ENCODE peak calls at places on chromosomes 4 and X, in eight cellular contexts. P is testis, G is tibial nerve, F is body of pancreas, E is uterus, L is heart left ventricle, V is stomach, M is thyroid gland. C is an unnamed sample.

GRCh38 chr4:133275246-133275645 is 126.2 kb downstream of the PCDH10 start:
- DNase-seq in P (no peak), G (no peak), F (no peak), E (no peak), L (no peak), V (no peak), M (no peak), C (no peak)

GRCh38 chr4:10180927-10181744 is 64.5 kb upstream of the WDR1 start:
- DNase-seq in P (no peak), G (no peak), F (no peak), E (no peak), L (no peak), V (no peak), M (no peak), C (no peak)

GRCh38 chr4:78058591-78059523 is 1.7 kb downstream of the FRAS1 start:
- DNase-seq in P (peak; percentile 31), G (no peak), F (peak; percentile 61), E (peak; percentile 17), L (peak; percentile 49), V (peak; percentile 51), M (peak; percentile 74), C (peak; percentile 50)

GRCh38 chr4:109276482-109277095 is 25.9 kb downstream of the COL25A1 start:
- DNase-seq in P (no peak), G (no peak), F (no peak), E (no peak), L (no peak), V (no peak), M (no peak), C (no peak)

GRCh38 chrX:41475166-41475565 is 28.0 kb downstream of the NYX start:
- DNase-seq in P (no peak), G (no peak), F (no peak), E (no peak), L (no peak), V (no peak), M (no peak), C (no peak)

GRCh38 chrX:17590892-17591740 is 146.2 kb upstream of the SCML1 start:
- DNase-seq in P (peak; percentile 71), G (peak; percentile 29), F (peak; percentile 65), E (peak; percentile 71), L (peak; percentile 44), V (peak; percentile 65), M (peak; percentile 66), C (peak; percentile 26)

GRCh38 chrX:9595131-9595530 is 130.3 kb downstream of the TBL1X start:
- DNase-seq in P (no peak), G (no peak), F (no peak), E (no peak), L (no peak), V (no peak), M (no peak), C (no peak)

GRCh38 chr4:78481180-78481579 is 70.4 kb upstream of the ANXA3 start:
- DNase-seq in P (no peak), G (no peak), F (no peak), E (no peak), L (no peak), V (no peak), M (no peak), C (no peak)

GRCh38 chr4:112523764-112524505 is 8.0 kb upstream of the NEUROG2 start:
- DNase-seq in P (peak; percentile 65), G (no peak), F (peak; percentile 87), E (no peak), L (peak; percentile 46), V (peak; percentile 60), M (peak; percentile 64), C (no peak)

GRCh38 chr4:91936301-91936700 is 367.5 kb upstream of the GRID2 start:
- DNase-seq in P (peak; percentile 32), G (no peak), F (no peak), E (no peak), L (no peak), V (no peak), M (peak; percentile 13), C (no peak)

GRCh38 chrX:69093960-69094935 is 71.0 kb downstream of the PJA1 start:
- DNase-seq in P (peak; percentile 63), G (peak; percentile 33), F (peak; percentile 67), E (peak; percentile 66), L (peak; percentile 31), V (peak; percentile 48), M (peak; percentile 51), C (peak; percentile 8)

GRCh38 chr4:38994135-38994534 is 38.1 kb downstream of the TMEM156 start:
- DNase-seq in P (no peak), G (no peak), F (no peak), E (no peak), L (no peak), V (no peak), M (no peak), C (no peak)

GRCh38 chr4:125315571-125316390 is 1.0 kb downstream of the FAT4 start:
- DNase-seq in P (peak; percentile 57), G (no peak), F (peak; percentile 46), E (peak; percentile 33), L (peak; percentile 64), V (peak; percentile 31), M (peak; percentile 57), C (peak; percentile 12)

GRCh38 chr4:6541789-6542188 is 33.2 kb upstream of the MAN2B2 start:
- DNase-seq in P (no peak), G (no peak), F (no peak), E (no peak), L (no peak), V (no peak), M (no peak), C (no peak)

GRCh38 chr4:164464313-164464712 is 289.6 kb upstream of the SMIM31 start:
- DNase-seq in P (no peak), G (no peak), F (no peak), E (no peak), L (no peak), V (no peak), M (no peak), C (no peak)

GRCh38 chr4:79852305-79852730 is 220.7 kb downstream of the ANTXR2 start:
- DNase-seq in P (no peak), G (no peak), F (peak; percentile 6), E (peak; percentile 23), L (peak; percentile 24), V (no peak), M (peak; percentile 1), C (no peak)

GRCh38 chr4:119299221-119300071 is 22.5 kb downstream of the FABP2 start:
- DNase-seq in P (no peak), G (no peak), F (no peak), E (no peak), L (no peak), V (no peak), M (no peak), C (no peak)

GRCh38 chr4:42915484-42915883 is 23.0 kb downstream of the GRXCR1 start:
- DNase-seq in P (no peak), G (no peak), F (no peak), E (no peak), L (no peak), V (no peak), M (no peak), C (no peak)

GRCh38 chrX:71253253-71254091 is 468 bp downstream of the ZMYM3 start:
- DNase-seq in P (peak; percentile 44), G (no peak), F (peak; percentile 50), E (peak; percentile 41), L (peak; percentile 29), V (peak; percentile 39), M (peak; percentile 43), C (peak; percentile 3)

GRCh38 chrX:124736553-124737240 is 390.3 kb downstream of the SH2D1A start:
- DNase-seq in P (no peak), G (no peak), F (no peak), E (no peak), L (no peak), V (no peak), M (no peak), C (no peak)

GRCh38 chr4:48756689-48757220 is 23.3 kb downstream of the FRYL start:
- DNase-seq in P (no peak), G (no peak), F (no peak), E (no peak), L (no peak), V (no peak), M (no peak), C (no peak)

GRCh38 chr4:76947369-76947768 is 2.2 kb upstream of the SEPTIN11 start:
- DNase-seq in P (no peak), G (no peak), F (peak; percentile 47), E (no peak), L (no peak), V (no peak), M (no peak), C (no peak)

GRCh38 chr4:148795156-148795864 is 353.1 kb upstream of the NR3C2 start:
- DNase-seq in P (peak; percentile 51), G (no peak), F (peak; percentile 21), E (no peak), L (peak; percentile 46), V (peak; percentile 81), M (peak; percentile 4), C (no peak)

DNA sequence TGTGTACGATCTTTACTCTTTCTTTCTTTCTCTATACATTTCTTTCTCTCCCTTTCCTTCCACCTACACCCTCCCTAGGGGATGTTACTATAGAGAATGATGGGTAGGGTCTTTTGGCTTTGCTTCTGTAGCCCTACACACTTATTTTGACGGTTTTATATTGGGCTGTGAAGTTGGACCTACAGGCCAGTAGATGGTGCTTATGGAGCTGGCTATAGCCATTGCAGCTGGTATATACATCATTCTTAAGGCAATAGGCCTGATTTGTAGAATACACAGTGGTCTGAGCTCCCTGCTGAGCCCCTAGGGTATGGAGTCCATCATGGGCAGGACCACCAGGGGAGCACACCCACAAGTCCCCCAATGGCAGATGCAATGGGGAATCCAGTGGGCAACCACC is 1869.7 kb downstream of the STIM2 start:
- DNase-seq in P (no peak), G (no peak), F (no peak), E (no peak), L (no peak), V (no peak), M (no peak), C (no peak)
- H3K4me3 ChIP-seq in P (no peak overlapping the region), G (no peak overlapping the region), F (no peak overlapping the region), E (no peak overlapping the region), L (no peak overlapping the region), V (no peak overlapping the region), M (no peak overlapping the region), C (no peak overlapping the region)

GRCh38 chr4:7831858-7832257 is 107.8 kb downstream of the AFAP1 start:
- DNase-seq in P (no peak), G (no peak), F (no peak), E (no peak), L (no peak), V (no peak), M (no peak), C (no peak)
- H3K27ac ChIP-seq in P (no peak overlapping the region), G (peak overlapping the region; percentile 56), F (no peak overlapping the region), E (peak overlapping the region; percentile 48), L (peak overlapping the region; percentile 11), V (peak overlapping the region; percentile 82), M (peak overlapping the region; percentile 20), C (no peak overlapping the region)

DNA sequence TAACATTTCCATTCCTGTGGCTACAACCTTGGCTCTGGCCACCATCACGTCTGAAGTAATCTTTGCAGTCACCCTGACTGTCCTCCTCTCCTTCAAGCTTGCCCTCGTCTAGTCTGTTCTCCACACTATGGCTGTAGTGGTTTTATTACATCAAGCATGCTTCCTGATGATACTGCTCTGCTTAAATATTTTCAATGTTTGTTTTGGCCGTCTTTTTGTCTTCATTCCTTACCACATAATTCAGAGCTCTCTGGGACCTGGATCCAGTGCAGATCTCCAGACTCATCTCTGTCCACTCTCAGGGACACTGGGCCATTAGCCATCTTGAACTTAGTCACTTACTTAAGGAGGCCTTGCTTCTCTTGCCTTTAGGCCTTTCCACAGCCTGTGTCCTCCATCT is 27.7 kb upstream of the FREM3 start:
- DNase-seq in P (no peak), G (no peak), F (no peak), E (no peak), L (no peak), V (no peak), M (no peak), C (no peak)
- TF ChIP-seq POLR2A in P (no peak), G (no peak), F (no peak), E (no peak), L (no peak), V (no peak), M (no peak), C (no peak)

GRCh38 chr4:8093587-8094274 is 64.9 kb downstream of the ABLIM2 start:
- DNase-seq in P (no peak), G (no peak), F (no peak), E (no peak), L (no peak), V (no peak), M (no peak), C (no peak)
- H3K4me3 ChIP-seq in P (no peak overlapping the region), G (no peak overlapping the region), F (no peak overlapping the region), E (no peak overlapping the region), L (no peak overlapping the region), V (no peak overlapping the region), M (no peak overlapping the region), C (no peak overlapping the region)

C was measured in prostate gland.